ENCODE peak calls at places on chromosomes 6 and 20, in eight cellular contexts. E is Peyer's patch, Y is ovary, I is K562, Q is heart right ventricle, A is lung, P is spleen, H is hepatocyte. W is an unnamed sample.
A peak's percentile ranks its signal among the peaks of the same experiment; 100 is the strongest.

GRCh38 chr6:140441256-140441655 is 1066.8 kb upstream of the CITED2 start:
- DNase-seq in E (no peak), Y (peak; percentile 45), I (peak; percentile 47), Q (peak; percentile 79), A (peak; percentile 53), P (peak; percentile 73), H (peak; percentile 76), W (peak; percentile 46)

GRCh38 chr20:37879003-37879599 is 23.8 kb upstream of the VSTM2L start:
- DNase-seq in E (no peak), Y (no peak), I (no peak), Q (no peak), A (no peak), P (no peak), H (no peak), W (no peak)

GRCh38 chr6:137093183-137094069 is 48.7 kb upstream of the IL20RA start:
- DNase-seq in E (no peak), Y (no peak), I (no peak), Q (no peak), A (no peak), P (no peak), H (no peak), W (no peak)

GRCh38 chr6:77548662-77549366 is 85.5 kb upstream of the HTR1B start:
- DNase-seq in E (no peak), Y (no peak), I (no peak), Q (no peak), A (no peak), P (no peak), H (no peak), W (no peak)

GRCh38 chr20:12383770-12384304 is 466.1 kb downstream of the BTBD3 start:
- DNase-seq in E (no peak), Y (no peak), I (no peak), Q (no peak), A (no peak), P (no peak), H (no peak), W (no peak)

GRCh38 chr6:21263531-21264287 is 329.8 kb upstream of the SOX4 start:
- DNase-seq in E (no peak), Y (no peak), I (peak; percentile 71), Q (no peak), A (no peak), P (no peak), H (peak; percentile 44), W (no peak)

GRCh38 chr20:64168381-64169088 is 4.3 kb downstream of the MYT1 start:
- DNase-seq in E (no peak), Y (no peak), I (no peak), Q (no peak), A (no peak), P (no peak), H (no peak), W (peak; percentile 82)

GRCh38 chr6:111580826-111581505 is 24.7 kb downstream of the TRAF3IP2 start:
- DNase-seq in E (no peak), Y (no peak), I (no peak), Q (no peak), A (no peak), P (no peak), H (no peak), W (no peak)

GRCh38 chr6:124879110-124879991 is 82.9 kb upstream of the RNF217 start:
- DNase-seq in E (no peak), Y (no peak), I (no peak), Q (no peak), A (no peak), P (no peak), H (no peak), W (no peak)

GRCh38 chr6:16625319-16626240 is 135.7 kb downstream of the ATXN1 start:
- DNase-seq in E (no peak), Y (no peak), I (no peak), Q (no peak), A (no peak), P (no peak), H (no peak), W (no peak)

GRCh38 chr20:8635837-8636236 is 433.1 kb upstream of the PLCB4 start:
- DNase-seq in E (no peak), Y (no peak), I (no peak), Q (no peak), A (no peak), P (no peak), H (no peak), W (no peak)

GRCh38 chr6:158795516-158795915 is 23.7 kb downstream of the EZR start:
- DNase-seq in E (no peak), Y (no peak), I (no peak), Q (no peak), A (no peak), P (no peak), H (no peak), W (no peak)

GRCh38 chr6:169990095-169991030 is 238.9 kb downstream of the ERMARD start:
- DNase-seq in E (peak; percentile 40), Y (no peak), I (peak; percentile 15), Q (no peak), A (no peak), P (peak; percentile 82), H (no peak), W (no peak)

GRCh38 chr6:4668271-4669179 is 107.7 kb upstream of the CDYL start:
- DNase-seq in E (no peak), Y (no peak), I (peak; percentile 35), Q (no peak), A (no peak), P (no peak), H (no peak), W (no peak)

GRCh38 chr20:32213870-32214269 is 6.2 kb downstream of the POFUT1 start:
- DNase-seq in E (no peak), Y (no peak), I (no peak), Q (no peak), A (no peak), P (no peak), H (no peak), W (no peak)

GRCh38 chr6:170271771-170272314 is 19.0 kb downstream of the DLL1 start:
- DNase-seq in E (no peak), Y (no peak), I (no peak), Q (no peak), A (no peak), P (peak; percentile 93), H (no peak), W (no peak)

GRCh38 chr6:146315321-146316254 is 228.0 kb upstream of the RAB32 start:
- DNase-seq in E (no peak), Y (no peak), I (no peak), Q (no peak), A (no peak), P (no peak), H (no peak), W (no peak)

GRCh38 chr20:57675773-57676172 is 34.0 kb downstream of the PMEPA1 start:
- DNase-seq in E (no peak), Y (no peak), I (no peak), Q (no peak), A (no peak), P (no peak), H (no peak), W (no peak)
- H3K27ac ChIP-seq in E (no peak overlapping the region), Y (no peak overlapping the region), I (no peak overlapping the region), Q (no peak overlapping the region), A (no peak overlapping the region), P (no peak overlapping the region), H (no peak overlapping the region), W (no peak overlapping the region)

GRCh38 chr20:3766381-3766780 is 1.2 kb downstream of the ADISSP start:
- DNase-seq in E (no peak), Y (no peak), I (no peak), Q (no peak), A (no peak), P (peak; percentile 77), H (no peak), W (peak; percentile 66)
- H3K4me3 ChIP-seq in E (peak overlapping the region; percentile 75), Y (peak overlapping the region; percentile 77), I (peak overlapping the region; percentile 60), Q (peak overlapping the region; percentile 61), A (no peak overlapping the region), P (peak overlapping the region; percentile 90), H (no peak overlapping the region), W (peak overlapping the region; percentile 96)

DNA sequence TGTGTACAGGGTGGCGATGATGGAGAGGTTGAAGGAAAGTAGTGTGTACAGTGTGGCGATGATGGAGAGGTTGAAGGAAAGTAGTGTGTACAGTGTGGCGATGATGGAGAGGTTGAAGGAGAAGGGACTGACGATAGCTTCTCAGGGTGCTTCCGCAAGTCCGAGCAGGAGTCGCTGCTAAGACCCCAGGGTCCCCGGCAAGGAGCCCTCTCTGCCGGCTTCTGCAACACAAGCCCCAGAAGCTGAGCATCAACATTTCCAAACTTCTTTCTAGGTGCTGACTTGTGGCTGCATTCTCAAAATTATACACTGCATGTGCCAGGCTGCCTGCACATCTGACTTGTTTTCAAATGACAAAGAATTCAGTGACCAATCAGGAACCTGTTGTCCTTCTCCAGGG is 47.8 kb upstream of the NXT1 start:
- DNase-seq in E (no peak), Y (no peak), I (no peak), Q (no peak), A (no peak), P (no peak), H (no peak), W (no peak)
- H3K27me3 ChIP-seq in E (no peaks in the 10 kb centered on the region), Y (no peaks in the 10 kb centered on the region), I (peaks cover 6% of the 10 kb centered on the region), Q (no peaks in the 10 kb centered on the region), A (no peaks in the 10 kb centered on the region), P (no peaks in the 10 kb centered on the region), H (no peaks in the 10 kb centered on the region), W (peaks cover 82% of the 10 kb centered on the region)

DNA sequence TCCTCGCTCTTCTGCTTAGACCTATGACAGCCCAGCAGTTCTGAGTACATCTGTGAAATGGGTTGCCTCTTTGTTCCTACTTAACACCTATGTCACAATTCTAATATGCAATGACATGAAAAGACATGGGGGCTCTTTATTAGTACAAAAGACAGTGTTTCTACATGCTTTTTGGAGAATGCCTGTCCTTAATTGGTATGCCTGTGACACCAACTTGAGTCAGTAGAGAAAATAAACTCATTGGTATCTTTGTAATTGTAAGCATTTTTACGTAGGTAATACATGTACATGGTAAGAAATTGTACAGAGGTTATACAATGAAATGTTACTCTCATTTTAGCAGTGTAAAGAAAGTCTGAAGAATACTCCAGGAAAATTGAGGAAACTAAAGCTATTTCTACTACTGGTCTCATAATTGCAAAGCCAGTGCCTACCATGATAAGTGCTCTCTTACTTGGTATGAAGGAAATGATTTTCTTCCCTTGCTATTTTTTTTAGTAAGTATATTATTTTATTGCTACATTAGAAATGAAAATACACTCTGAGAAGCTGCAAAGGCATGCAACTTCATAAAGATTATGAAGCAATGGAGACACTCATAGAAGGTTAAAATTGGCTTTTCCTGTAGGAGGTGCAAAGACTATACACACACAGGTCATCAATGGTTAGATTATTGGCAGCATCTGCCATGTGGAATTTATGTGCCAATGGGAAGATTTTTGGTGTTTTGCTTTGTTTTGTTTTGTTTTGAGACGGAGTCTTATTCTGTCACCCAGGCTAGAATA is 4.9 kb upstream of the EEF1A1 start:
- DNase-seq in E (no peak), Y (no peak), I (no peak), Q (no peak), A (no peak), P (no peak), H (no peak), W (no peak)
- H3K27ac ChIP-seq in E (no peak overlapping the region), Y (no peak overlapping the region), I (no peak overlapping the region), Q (no peak overlapping the region), A (no peak overlapping the region), P (no peak overlapping the region), H (no peak overlapping the region), W (no peak overlapping the region)